ENCODE peak calls at places on chromosomes 11 and 22, in seven cellular contexts. Y, C, E, O, W, P and H are unnamed samples.

GRCh38 chr11:110429614-110430266 is at the start of gene FDX1:
- DNase-seq in Y (peak; percentile 74), C (peak; percentile 79), E (peak; percentile 65), O (peak; percentile 93), W (peak; percentile 79), P (peak; percentile 85), H (peak; percentile 87)

GRCh38 chr11:12897390-12897789 is 111.7 kb upstream of the RASSF10 start:
- DNase-seq in Y (no peak), C (no peak), E (no peak), O (no peak), W (no peak), P (no peak), H (no peak)

GRCh38 chr22:23034621-23035556 is 35.4 kb upstream of the GNAZ start:
- DNase-seq in Y (no peak), C (no peak), E (no peak), O (no peak), W (no peak), P (no peak), H (no peak)

GRCh38 chr11:102685311-102685710 is 20.3 kb downstream of the MMP27 start:
- DNase-seq in Y (no peak), C (no peak), E (peak; percentile 42), O (no peak), W (no peak), P (no peak), H (no peak)

GRCh38 chr11:43738600-43739409 is 58.3 kb downstream of the HSD17B12 start:
- DNase-seq in Y (peak; percentile 90), C (no peak), E (peak; percentile 91), O (peak; percentile 62), W (no peak), P (peak; percentile 87), H (no peak)

GRCh38 chr11:126496576-126497403 is 141.3 kb downstream of the ST3GAL4 start:
- DNase-seq in Y (no peak), C (no peak), E (no peak), O (no peak), W (no peak), P (no peak), H (no peak)

GRCh38 chr11:91947215-91947614 is 277.4 kb upstream of the FAT3 start:
- DNase-seq in Y (peak; percentile 2), C (no peak), E (peak; percentile 26), O (no peak), W (no peak), P (peak; percentile 36), H (peak; percentile 6)

GRCh38 chr22:39234867-39235687 is 9.7 kb downstream of the PDGFB start:
- DNase-seq in Y (no peak), C (no peak), E (no peak), O (no peak), W (peak; percentile 62), P (no peak), H (peak; percentile 78)

GRCh38 chr11:19697721-19698121 is 14.9 kb upstream of the NAV2 start:
- DNase-seq in Y (no peak), C (no peak), E (no peak), O (no peak), W (no peak), P (no peak), H (no peak)

GRCh38 chr22:48391171-48391711 is 1436.4 kb downstream of the BRD1 start:
- DNase-seq in Y (no peak), C (no peak), E (no peak), O (peak; percentile 24), W (no peak), P (no peak), H (no peak)

GRCh38 chr11:105937331-105937730 is 84.7 kb downstream of the MSANTD4 start:
- DNase-seq in Y (peak; percentile 67), C (no peak), E (peak; percentile 11), O (no peak), W (no peak), P (no peak), H (no peak)

GRCh38 chr11:76047231-76047630 is 159.1 kb downstream of the WNT11 start:
- DNase-seq in Y (no peak), C (no peak), E (peak; percentile 10), O (no peak), W (no peak), P (no peak), H (no peak)

GRCh38 chr22:35838849-35839646 is 121.4 kb downstream of the APOL5 start:
- DNase-seq in Y (peak; percentile 82), C (peak; percentile 54), E (peak; percentile 85), O (peak; percentile 64), W (no peak), P (no peak), H (no peak)

GRCh38 chr11:116062526-116063171 is 558.4 kb upstream of the CADM1 start:
- DNase-seq in Y (no peak), C (no peak), E (no peak), O (no peak), W (no peak), P (no peak), H (no peak)

GRCh38 chr11:76152741-76153608 is 53.3 kb downstream of the WNT11 start:
- DNase-seq in Y (no peak), C (no peak), E (no peak), O (no peak), W (no peak), P (no peak), H (peak; percentile 36)

GRCh38 chr11:61534025-61534900 is 25.7 kb downstream of the LRRC10B start:
- DNase-seq in Y (no peak), C (no peak), E (no peak), O (no peak), W (no peak), P (peak; percentile 25), H (peak; percentile 80)

GRCh38 chr11:9210922-9211320 is 54.2 kb downstream of the DENND5A start:
- DNase-seq in Y (peak; percentile 48), C (no peak), E (peak; percentile 55), O (no peak), W (no peak), P (peak; percentile 26), H (no peak)

DNA sequence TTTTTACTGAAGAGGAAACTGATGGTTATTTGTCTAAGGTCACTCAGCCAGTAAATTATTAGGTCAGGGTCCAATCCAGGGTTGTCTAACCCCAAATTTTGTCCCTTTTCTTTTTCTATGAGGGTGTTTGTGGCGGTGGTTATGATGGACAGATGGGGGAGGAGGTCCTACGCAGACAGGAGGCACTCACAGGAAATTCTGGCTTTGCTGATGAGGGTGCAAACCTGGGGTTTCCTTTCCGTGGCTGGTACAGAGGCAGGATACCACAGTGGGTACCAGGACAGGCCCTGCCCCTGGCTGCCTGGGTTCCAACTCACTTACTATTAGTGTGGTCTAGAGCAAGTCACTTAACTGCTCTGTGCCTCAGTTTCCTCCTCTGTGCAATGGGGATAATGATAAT is 91.0 kb downstream of the RRM1 start:
- DNase-seq in Y (no peak), C (no peak), E (no peak), O (no peak), W (no peak), P (no peak), H (no peak)
- H3K4me3 ChIP-seq in Y (no peak overlapping the region), C (no peak overlapping the region), E (no peak overlapping the region), O (no peak overlapping the region), W (no peak overlapping the region), P (no peak overlapping the region), H (no peak overlapping the region)

GRCh38 chr11:6995703-6996102 is 24.4 kb downstream of the ZNF214 start:
- DNase-seq in Y (no peak), C (no peak), E (no peak), O (no peak), W (no peak), P (no peak), H (no peak)
- TF ChIP-seq CTCF in Y (no peak), C (no peak), E (no peak), O (no peak), W (no peak), P (no peak), H (no peak)

DNA sequence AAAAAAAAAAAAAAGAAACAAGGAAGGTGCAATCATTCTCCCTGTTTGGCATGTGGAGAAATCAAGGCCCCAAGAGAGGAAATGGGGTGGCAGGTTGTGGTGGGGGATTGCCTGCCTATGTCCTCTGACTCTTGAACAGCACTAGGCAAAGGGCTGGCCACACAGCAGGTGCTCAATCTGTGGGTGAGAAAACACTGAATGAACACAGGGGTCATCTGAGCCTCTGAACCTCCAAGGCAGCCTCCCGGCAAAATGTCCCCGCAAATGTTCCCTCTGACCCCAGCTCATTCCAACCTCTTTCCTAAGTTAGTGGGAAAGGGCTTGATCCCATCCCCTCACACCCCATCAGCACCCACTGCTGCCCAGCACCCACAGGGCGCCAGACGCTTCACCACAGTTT is 4.6 kb downstream of the PLA2G6 start:
- DNase-seq in Y (no peak), C (no peak), E (no peak), O (no peak), W (no peak), P (peak; percentile 28), H (no peak)
- H3K4me3 ChIP-seq in Y (no peak overlapping the region), C (no peak overlapping the region), E (no peak overlapping the region), O (no peak overlapping the region), W (no peak overlapping the region), P (no peak overlapping the region), H (no peak overlapping the region)

GRCh38 chr11:35554491-35555237 is 29.2 kb upstream of the PAMR1 start:
- DNase-seq in Y (peak; percentile 71), C (no peak), E (peak; percentile 54), O (no peak), W (no peak), P (no peak), H (no peak)

GRCh38 chr11:35559949-35560348 is 34.5 kb upstream of the PAMR1 start:
- DNase-seq in Y (no peak), C (no peak), E (no peak), O (no peak), W (no peak), P (no peak), H (no peak)

GRCh38 chr11:35555238-35555887 is 29.9 kb upstream of the PAMR1 start:
- DNase-seq in Y (peak; percentile 66), C (no peak), E (peak; percentile 73), O (no peak), W (no peak), P (no peak), H (no peak)

GRCh38 chr11:35553831-35554230 is 28.4 kb upstream of the PAMR1 start:
- DNase-seq in Y (peak; percentile 99), C (no peak), E (peak; percentile 89), O (no peak), W (no peak), P (no peak), H (no peak)

GRCh38 chr11:35558468-35558867 is 33.1 kb upstream of the PAMR1 start:
- DNase-seq in Y (peak; percentile 81), C (no peak), E (peak; percentile 85), O (no peak), W (no peak), P (no peak), H (no peak)
- TF ChIP-seq CTCF in Y (peak; percentile 20), C (no peak), E (peak; percentile 52), O (no peak), W (no peak), P (no peak), H (no peak)

GRCh38 chr22:31106651-31107205 is 640 bp downstream of the SELENOM start:
- DNase-seq in Y (peak; percentile 55), C (peak; percentile 39), E (peak; percentile 60), O (no peak), W (no peak), P (no peak), H (no peak)

GRCh38 chr22:31104869-31105268 is 2.5 kb downstream of the SELENOM start:
- DNase-seq in Y (no peak), C (no peak), E (no peak), O (no peak), W (no peak), P (no peak), H (peak; percentile 55)

GRCh38 chr22:31103899-31104694 is 3.3 kb downstream of the SELENOM start:
- DNase-seq in Y (no peak), C (no peak), E (no peak), O (no peak), W (no peak), P (no peak), H (peak; percentile 46)

GRCh38 chr22:31106001-31106571 is 1.3 kb downstream of the SELENOM start:
- DNase-seq in Y (no peak), C (no peak), E (no peak), O (no peak), W (no peak), P (no peak), H (peak; percentile 56)

GRCh38 chr22:31105282-31105929 is 2.0 kb downstream of the SELENOM start:
- DNase-seq in Y (no peak), C (no peak), E (no peak), O (no peak), W (no peak), P (no peak), H (no peak)
- H3K4me3 ChIP-seq in Y (no peak overlapping the region), C (peak overlapping the region; percentile 84), E (peak overlapping the region; percentile 91), O (no peak overlapping the region), W (no peak overlapping the region), P (no peak overlapping the region), H (no peak overlapping the region)